ENCODE peak calls at places on chromosome 7, in seven cellular contexts. X, W, D, M, C, G and Q are unnamed samples.

GRCh38 chr7:20508109-20508508 is 107.4 kb upstream of the ABCB5 start:
- DNase-seq in X (no peak), W (no peak), D (no peak), M (no peak), C (peak; percentile 30), G (peak; percentile 19), Q (peak; percentile 3)

GRCh38 chr7:117871401-117871777 is 1.9 kb downstream of the CTTNBP2 start:
- DNase-seq in X (no peak), W (no peak), D (no peak), M (no peak), C (no peak), G (no peak), Q (no peak)

GRCh38 chr7:151783958-151784575 is 92.8 kb downstream of the PRKAG2 start:
- DNase-seq in X (no peak), W (no peak), D (no peak), M (no peak), C (no peak), G (no peak), Q (no peak)

GRCh38 chr7:145839814-145840213 is 276.8 kb upstream of the CNTNAP2 start:
- DNase-seq in X (no peak), W (no peak), D (no peak), M (no peak), C (no peak), G (no peak), Q (no peak)

GRCh38 chr7:12800501-12800900 is 113.1 kb downstream of the ARL4A start:
- DNase-seq in X (no peak), W (no peak), D (no peak), M (no peak), C (no peak), G (no peak), Q (no peak)

GRCh38 chr7:41967156-41967555 is 264.3 kb upstream of the INHBA start:
- DNase-seq in X (no peak), W (no peak), D (no peak), M (no peak), C (no peak), G (peak; percentile 79), Q (no peak)

GRCh38 chr7:44776211-44776610 is 20.3 kb upstream of the PPIA start:
- DNase-seq in X (no peak), W (no peak), D (no peak), M (no peak), C (no peak), G (no peak), Q (no peak)

GRCh38 chr7:30594055-30594539 is 581 bp upstream of the GARS1 start:
- DNase-seq in X (no peak), W (peak; percentile 38), D (peak; percentile 40), M (peak; percentile 2), C (no peak), G (peak; percentile 37), Q (peak; percentile 63)

GRCh38 chr7:28005848-28006233 is 174.8 kb downstream of the JAZF1 start:
- DNase-seq in X (no peak), W (no peak), D (no peak), M (no peak), C (no peak), G (peak; percentile 87), Q (no peak)

GRCh38 chr7:32533313-32534024 is 38.2 kb downstream of the AVL9 start:
- DNase-seq in X (no peak), W (no peak), D (no peak), M (no peak), C (no peak), G (no peak), Q (no peak)

GRCh38 chr7:33762903-33763295 is 142.4 kb upstream of the BMPER start:
- DNase-seq in X (no peak), W (no peak), D (no peak), M (no peak), C (no peak), G (no peak), Q (no peak)

GRCh38 chr7:133545613-133546012 is 292.7 kb downstream of the EXOC4 start:
- DNase-seq in X (no peak), W (no peak), D (no peak), M (no peak), C (no peak), G (peak; percentile 54), Q (no peak)

GRCh38 chr7:21773326-21773725 is 172.4 kb downstream of the CDCA7L start:
- DNase-seq in X (no peak), W (no peak), D (no peak), M (no peak), C (no peak), G (no peak), Q (no peak)

GRCh38 chr7:127253289-127254162 is 785 bp upstream of the GRM8 start:
- DNase-seq in X (no peak), W (peak; percentile 44), D (peak; percentile 4), M (no peak), C (no peak), G (peak; percentile 35), Q (no peak)